ENCODE peak calls at places on chromosomes 2 and 18, in five cellular contexts. One of them, this sample, is unnamed.

GRCh38 chr2:74414913-74415761 is 6.3 kb downstream of the C2orf81 start:
- DNase-seq in PC-3: no peak
- DNase-seq in GM12865: no peak
- DNase-seq in colonic mucosa: peak; percentile 56
- DNase-seq in IMR-90: no peak
- DNase-seq in this sample: peak; percentile 63

GRCh38 chr2:80073134-80073561 is 231.4 kb downstream of the LRRTM1 start:
- DNase-seq in PC-3: peak; percentile 67
- DNase-seq in GM12865: peak; percentile 59
- DNase-seq in colonic mucosa: peak; percentile 34
- DNase-seq in IMR-90: peak; percentile 73
- DNase-seq in this sample: peak; percentile 49

GRCh38 chr2:109352898-109353689 is 224.1 kb downstream of the SH3RF3 start:
- DNase-seq in PC-3: no peak
- DNase-seq in GM12865: no peak
- DNase-seq in colonic mucosa: peak; percentile 8
- DNase-seq in IMR-90: no peak
- DNase-seq in this sample: no peak

GRCh38 chr2:33215299-33215698 is 261.1 kb upstream of the RASGRP3 start:
- DNase-seq in PC-3: peak; percentile 16
- DNase-seq in GM12865: no peak
- DNase-seq in colonic mucosa: no peak
- DNase-seq in IMR-90: peak; percentile 96
- DNase-seq in this sample: no peak

GRCh38 chr2:185738679-185739472 is at the start of gene FSIP2:
- DNase-seq in PC-3: peak; percentile 62
- DNase-seq in GM12865: peak; percentile 84
- DNase-seq in colonic mucosa: peak; percentile 89
- DNase-seq in IMR-90: peak; percentile 9
- DNase-seq in this sample: peak; percentile 88

GRCh38 chr2:173869830-173870229 is 95.3 kb downstream of the SP3 start:
- DNase-seq in PC-3: no peak
- DNase-seq in GM12865: no peak
- DNase-seq in colonic mucosa: no peak
- DNase-seq in IMR-90: no peak
- DNase-seq in this sample: no peak

GRCh38 chr2:22326250-22326649 is 1058.7 kb upstream of the KLHL29 start:
- DNase-seq in PC-3: no peak
- DNase-seq in GM12865: no peak
- DNase-seq in colonic mucosa: no peak
- DNase-seq in IMR-90: no peak
- DNase-seq in this sample: no peak

GRCh38 chr18:51656249-51656648 is 458.8 kb upstream of the MEX3C start:
- DNase-seq in PC-3: no peak
- DNase-seq in GM12865: no peak
- DNase-seq in colonic mucosa: no peak
- DNase-seq in IMR-90: no peak
- DNase-seq in this sample: no peak

GRCh38 chr2:109322111-109322510 is 193.1 kb downstream of the SH3RF3 start:
- DNase-seq in PC-3: peak; percentile 54
- DNase-seq in GM12865: no peak
- DNase-seq in colonic mucosa: peak; percentile 69
- DNase-seq in IMR-90: peak; percentile 98
- DNase-seq in this sample: no peak

GRCh38 chr2:130261970-130262760 is 63.9 kb upstream of the TUBA3E start:
- DNase-seq in PC-3: peak; percentile 38
- DNase-seq in GM12865: no peak
- DNase-seq in colonic mucosa: no peak
- DNase-seq in IMR-90: peak; percentile 6
- DNase-seq in this sample: no peak

GRCh38 chr2:212177724-212178123 is 360.9 kb downstream of the ERBB4 start:
- DNase-seq in PC-3: peak; percentile 9
- DNase-seq in GM12865: no peak
- DNase-seq in colonic mucosa: no peak
- DNase-seq in IMR-90: peak; percentile 0
- DNase-seq in this sample: no peak

GRCh38 chr2:198351647-198352046 is 547.3 kb downstream of the PLCL1 start:
- DNase-seq in PC-3: no peak
- DNase-seq in GM12865: no peak
- DNase-seq in colonic mucosa: no peak
- DNase-seq in IMR-90: no peak
- DNase-seq in this sample: no peak

GRCh38 chr2:119756837-119757236 is 2.9 kb upstream of the PTPN4 start:
- DNase-seq in PC-3: peak; percentile 76
- DNase-seq in GM12865: no peak
- DNase-seq in colonic mucosa: peak; percentile 27
- DNase-seq in IMR-90: peak; percentile 87
- DNase-seq in this sample: no peak

GRCh38 chr2:101426808-101427207 is 39.5 kb upstream of the CREG2 start:
- DNase-seq in PC-3: no peak
- DNase-seq in GM12865: no peak
- DNase-seq in colonic mucosa: no peak
- DNase-seq in IMR-90: no peak
- DNase-seq in this sample: no peak

GRCh38 chr2:215022418-215022817 is 116.0 kb downstream of the ABCA12 start:
- DNase-seq in PC-3: peak; percentile 13
- DNase-seq in GM12865: peak; percentile 59
- DNase-seq in colonic mucosa: no peak
- DNase-seq in IMR-90: peak; percentile 3
- DNase-seq in this sample: no peak

GRCh38 chr2:217714268-217714643 is 288.5 kb downstream of the TNS1 start:
- DNase-seq in PC-3: peak; percentile 36
- DNase-seq in GM12865: no peak
- DNase-seq in colonic mucosa: no peak
- DNase-seq in IMR-90: peak; percentile 56
- DNase-seq in this sample: no peak

GRCh38 chr18:73564073-73564472 is 583.6 kb downstream of the FBXO15 start:
- DNase-seq in PC-3: peak; percentile 95
- DNase-seq in GM12865: no peak
- DNase-seq in colonic mucosa: no peak
- DNase-seq in IMR-90: peak; percentile 90
- DNase-seq in this sample: no peak

GRCh38 chr2:203949228-203949627 is 12.7 kb downstream of the ICOS start:
- DNase-seq in PC-3: peak; percentile 10
- DNase-seq in GM12865: no peak
- DNase-seq in colonic mucosa: no peak
- DNase-seq in IMR-90: peak; percentile 35
- DNase-seq in this sample: no peak

GRCh38 chr2:127165539-127165935 is 54.6 kb downstream of the CYP27C1 start:
- DNase-seq in PC-3: no peak
- DNase-seq in GM12865: no peak
- DNase-seq in colonic mucosa: no peak
- DNase-seq in IMR-90: no peak
- DNase-seq in this sample: no peak

GRCh38 chr2:121489284-121489683 is 41.4 kb upstream of the RNU4ATAC start:
- DNase-seq in PC-3: peak; percentile 54
- DNase-seq in GM12865: peak; percentile 21
- DNase-seq in colonic mucosa: no peak
- DNase-seq in IMR-90: peak; percentile 68
- DNase-seq in this sample: peak; percentile 32

DNA sequence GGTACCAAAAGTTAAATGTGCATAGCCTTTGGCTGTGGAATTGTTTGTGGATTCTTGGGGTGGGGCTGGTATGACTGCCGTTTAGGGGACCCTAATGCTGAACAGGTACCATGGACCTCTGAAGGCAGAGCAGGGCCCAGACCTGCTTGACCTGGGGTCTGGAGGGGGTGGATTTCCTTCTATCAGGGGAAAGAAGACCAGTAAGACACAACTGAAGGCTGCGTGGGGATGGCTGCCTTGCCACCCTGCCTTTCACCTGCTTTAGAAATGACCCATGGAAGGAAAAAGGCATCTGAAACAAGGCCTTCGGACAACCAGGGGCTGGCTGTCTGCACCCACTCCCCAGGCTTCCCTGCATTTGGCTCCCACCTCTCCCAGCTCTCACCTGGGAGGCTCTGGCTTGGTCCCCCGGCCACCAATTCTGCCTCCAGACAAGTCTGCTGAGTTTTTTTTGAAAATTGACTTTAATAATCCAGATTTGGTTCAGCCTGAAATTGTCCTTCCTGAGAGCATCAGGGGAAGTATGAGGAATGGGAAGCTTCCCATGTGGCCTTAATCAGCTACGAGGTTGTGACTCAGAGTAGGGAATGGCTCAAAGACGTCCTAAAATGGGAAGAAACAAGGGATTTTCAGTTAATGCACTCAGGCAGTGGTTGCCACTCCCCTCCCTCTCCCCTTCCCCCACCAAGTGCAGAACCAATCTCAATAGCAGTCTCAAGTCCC is 17.8 kb upstream of the RESP18 start:
- DNase-seq in PC-3: no peak
- DNase-seq in GM12865: no peak
- DNase-seq in colonic mucosa: no peak
- DNase-seq in IMR-90: peak; percentile 71
- DNase-seq in this sample: no peak
- TF ChIP-seq CTCF in PC-3: no peak
- TF ChIP-seq CTCF in GM12865: no peak
- TF ChIP-seq CTCF in colonic mucosa: no peak
- TF ChIP-seq CTCF in IMR-90: no peak
- TF ChIP-seq CTCF in this sample: no peak

GRCh38 chr2:232230557-232230956 is 148.0 kb upstream of the ALPP start:
- DNase-seq in PC-3: peak; percentile 49
- DNase-seq in GM12865: peak; percentile 57
- DNase-seq in colonic mucosa: peak; percentile 46
- DNase-seq in IMR-90: peak; percentile 17
- DNase-seq in this sample: peak; percentile 38
- TF ChIP-seq CTCF in PC-3: peak; percentile 49
- TF ChIP-seq CTCF in GM12865: peak; percentile 35
- TF ChIP-seq CTCF in colonic mucosa: no peak
- TF ChIP-seq CTCF in IMR-90: peak; percentile 18
- TF ChIP-seq CTCF in this sample: peak; percentile 4

GRCh38 chr18:1914489-1914888 is 656.8 kb downstream of the METTL4 start:
- DNase-seq in PC-3: peak; percentile 56
- DNase-seq in GM12865: peak; percentile 17
- DNase-seq in colonic mucosa: no peak
- DNase-seq in IMR-90: no peak
- DNase-seq in this sample: no peak
- TF ChIP-seq CTCF in PC-3: peak; percentile 76
- TF ChIP-seq CTCF in GM12865: peak; percentile 18
- TF ChIP-seq CTCF in colonic mucosa: no peak
- TF ChIP-seq CTCF in IMR-90: no peak
- TF ChIP-seq CTCF in this sample: no peak

DNA sequence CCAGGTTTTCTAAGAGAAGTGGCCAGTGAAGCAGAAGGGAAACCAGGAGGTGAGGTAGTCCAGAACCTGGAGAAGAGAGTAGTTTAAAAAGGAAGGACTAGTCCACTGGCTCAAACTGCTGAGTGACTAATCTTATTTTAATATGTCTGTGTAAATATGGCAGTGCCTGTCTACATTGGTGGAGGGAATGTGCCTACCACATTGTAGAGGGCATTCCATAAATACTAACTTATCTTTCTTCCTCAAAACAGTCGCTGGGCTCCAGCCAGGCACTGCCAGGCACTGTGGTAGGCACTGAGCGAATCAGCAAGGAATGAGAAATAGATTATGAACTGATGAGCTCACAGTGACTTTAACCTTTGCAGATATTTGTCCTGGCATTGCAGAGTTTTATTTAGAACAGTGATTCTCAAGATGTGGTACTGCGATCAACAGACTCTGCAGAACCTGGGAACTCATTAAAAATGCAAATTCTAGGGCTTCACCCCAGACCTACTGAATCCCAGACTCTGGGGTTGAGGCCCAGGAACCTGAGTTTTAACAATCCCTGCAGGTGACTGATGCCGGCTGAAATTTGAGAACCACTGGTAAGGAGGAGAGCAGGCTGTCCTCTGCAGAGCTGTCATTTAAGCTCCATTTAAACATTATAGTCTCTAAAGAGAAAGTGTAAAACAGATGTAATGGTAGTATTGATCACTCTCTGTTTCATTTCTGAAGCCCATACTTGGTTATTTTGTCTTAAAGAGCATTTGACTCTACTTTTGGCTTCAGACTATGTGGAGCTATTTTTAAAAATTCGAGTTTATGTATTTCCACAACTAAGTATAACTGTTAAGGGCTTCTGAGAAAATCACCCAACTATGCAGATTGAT is 487.9 kb downstream of the DLGAP1 start:
- DNase-seq in PC-3: peak; percentile 29
- DNase-seq in GM12865: no peak
- DNase-seq in colonic mucosa: no peak
- DNase-seq in IMR-90: peak; percentile 40
- DNase-seq in this sample: no peak
- TF ChIP-seq CTCF in PC-3: no peak
- TF ChIP-seq CTCF in GM12865: no peak
- TF ChIP-seq CTCF in colonic mucosa: no peak
- TF ChIP-seq CTCF in IMR-90: no peak
- TF ChIP-seq CTCF in this sample: no peak

This sample was measured in GM13976.